ENCODE peak calls at places on chromosomes 2 and 18, in four cellular contexts. G, H, L and O are unnamed samples.

GRCh38 chr2:234977228-234977679 is 25.4 kb downstream of the SH3BP4 start:
- DNase-seq in H (no peak), L (no peak), G (no peak), O (no peak)

GRCh38 chr2:199018826-199019225 is 438.9 kb downstream of the SATB2 start:
- DNase-seq in H (no peak), G (no peak), L (no peak), O (no peak)

GRCh38 chr2:120177973-120178372 is 45.2 kb downstream of the TMEM185B start:
- DNase-seq in L (no peak), G (no peak), H (no peak), O (no peak)

GRCh38 chr2:40304340-40304739 is 147.6 kb downstream of the SLC8A1 start:
- DNase-seq in L (no peak), G (peak), H (no peak), O (no peak)

GRCh38 chr2:76298022-76298421 is 587.3 kb upstream of the GCFC2 start:
- DNase-seq in H (no peak), L (no peak), G (no peak), O (no peak)

GRCh38 chr2:67652679-67653078 is 255.5 kb downstream of the ETAA1 start:
- DNase-seq in G (no peak), L (no peak), H (no peak), O (no peak)

GRCh38 chr2:42314892-42315468 is 46.0 kb downstream of the COX7A2L start:
- DNase-seq in H (peak), G (no peak), L (no peak), O (no peak)

GRCh38 chr2:43448011-43448821 is 147.6 kb downstream of the THADA start:
- DNase-seq in G (no peak), H (no peak), L (no peak), O (no peak)

GRCh38 chr2:73827018-73827417 is 1.7 kb upstream of the STAMBP start:
- DNase-seq in G (no peak), L (no peak), H (peak), O (no peak)

GRCh38 chr2:187689372-187689771 is 135.1 kb upstream of the TFPI start:
- DNase-seq in L (no peak), G (no peak), H (peak), O (no peak)

GRCh38 chr18:45275367-45276113 is 339.7 kb upstream of the SLC14A2 start:
- DNase-seq in H (peak), G (no peak), L (no peak), O (no peak)

GRCh38 chr18:49161627-49162026 is 210.9 kb upstream of the SMAD7 start:
- DNase-seq in G (no peak), H (no peak), L (no peak), O (no peak)

GRCh38 chr18:11953113-11953512 is 28.2 kb upstream of the IMPA2 start:
- DNase-seq in H (no peak), G (no peak), L (no peak), O (no peak)

GRCh38 chr2:44793322-44793870 is 148.1 kb upstream of the SIX3 start:
- DNase-seq in L (no peak), H (peak), G (no peak), O (no peak)

GRCh38 chr2:52269696-52270485 is 1238.0 kb upstream of the NRXN1 start:
- DNase-seq in G (no peak), H (no peak), L (no peak), O (no peak)

GRCh38 chr2:241672243-241673188 is 14.1 kb downstream of the DTYMK start:
- DNase-seq in G (no peak), L (no peak), H (no peak), O (no peak)

GRCh38 chr2:175889557-175890355 is 112.3 kb downstream of the LNPK start:
- DNase-seq in L (no peak), H (no peak), G (no peak), O (no peak)

GRCh38 chr2:142876423-142876822 is 1.0 kb upstream of the KYNU start:
- DNase-seq in H (peak), L (no peak), G (no peak), O (no peak)

GRCh38 chr18:9133225-9133624 is 3.4 kb upstream of the ANKRD12 start:
- DNase-seq in L (no peak), G (no peak), H (no peak), O (no peak)

GRCh38 chr18:46243095-46243494 is 138.9 kb downstream of the HAUS1 start:
- DNase-seq in L (no peak), G (no peak), H (no peak), O (no peak)

GRCh38 chr2:135063210-135063609 is 11.1 kb downstream of the RAB3GAP1 start:
- DNase-seq in G (no peak), L (no peak), H (no peak), O (no peak)

GRCh38 chr2:136410673-136411072 is 292.7 kb upstream of the CXCR4 start:
- DNase-seq in H (no peak), L (no peak), G (no peak), O (no peak)

GRCh38 chr2:31384771-31385276 is 29.7 kb downstream of the XDH start:
- DNase-seq in G (no peak), H (no peak), L (no peak), O (no peak)

GRCh38 chr2:99715956-99716355 is 226.1 kb upstream of the REV1 start:
- DNase-seq in L (no peak), H (no peak), G (no peak), O (no peak)

GRCh38 chr2:101983486-101983885 is 8.3 kb upstream of the IL1R2 start:
- DNase-seq in L (no peak), H (no peak), G (no peak), O (no peak)